ENCODE peak calls at places on chromosome 15, in six cellular contexts. U is uterus; N is aorta; W is mammary epithelial cell; G is CD8-positive, alpha-beta T cell; H is ovary. Y is an unnamed sample.

GRCh38 chr15:59622289-59622688 is 10.7 kb downstream of the GCNT3 start:
- DNase-seq in U (no peak), N (no peak), W (peak; percentile 66), G (peak; percentile 14), H (no peak), Y (peak; percentile 69)

GRCh38 chr15:20340931-20341661 is 200.5 kb downstream of the GOLGA6L6 start:
- DNase-seq in U (peak; percentile 60), N (peak; percentile 95), W (peak; percentile 57), G (peak; percentile 35), H (peak; percentile 54), Y (peak; percentile 36)

GRCh38 chr15:31387483-31388118 is 61.0 kb downstream of the KLF13 start:
- DNase-seq in U (no peak), N (no peak), W (peak; percentile 37), G (peak; percentile 56), H (no peak), Y (no peak)

GRCh38 chr15:72472907-72473669 is 1.0 kb upstream of the ARIH1 start:
- DNase-seq in U (no peak), N (no peak), W (peak; percentile 8), G (no peak), H (no peak), Y (no peak)

GRCh38 chr15:101684877-101685276 is 32.7 kb upstream of the TM2D3 start:
- DNase-seq in U (no peak), N (no peak), W (no peak), G (no peak), H (no peak), Y (no peak)

GRCh38 chr15:97502038-97502437 is 458.5 kb upstream of the ARRDC4 start:
- DNase-seq in U (no peak), N (no peak), W (peak; percentile 40), G (no peak), H (no peak), Y (peak; percentile 70)

GRCh38 chr15:51189579-51190397 is 95.1 kb upstream of the TNFAIP8L3 start:
- DNase-seq in U (no peak), N (no peak), W (no peak), G (no peak), H (no peak), Y (no peak)

GRCh38 chr15:58518626-58519025 is 86.8 kb downstream of the LIPC start:
- DNase-seq in U (no peak), N (no peak), W (no peak), G (no peak), H (no peak), Y (no peak)

GRCh38 chr15:55279746-55280351 is 9.8 kb downstream of the RAB27A start:
- DNase-seq in U (peak; percentile 34), N (no peak), W (peak; percentile 84), G (peak; percentile 63), H (no peak), Y (peak; percentile 92)

GRCh38 chr15:65033659-65034269 is 4.3 kb upstream of the MTFMT start:
- DNase-seq in U (no peak), N (no peak), W (peak; percentile 27), G (peak; percentile 15), H (no peak), Y (peak; percentile 36)

GRCh38 chr15:62647195-62647865 is 395.2 kb upstream of the TPM1 start:
- DNase-seq in U (no peak), N (no peak), W (peak; percentile 85), G (no peak), H (no peak), Y (peak; percentile 74)

GRCh38 chr15:52780172-52780980 is 9.8 kb downstream of the ONECUT1 start:
- DNase-seq in U (no peak), N (no peak), W (peak; percentile 41), G (peak; percentile 62), H (no peak), Y (peak; percentile 52)

GRCh38 chr15:40098489-40099261 is 10.0 kb downstream of the BMF start:
- DNase-seq in U (peak; percentile 88), N (peak; percentile 84), W (peak; percentile 61), G (peak; percentile 56), H (peak; percentile 83), Y (peak; percentile 96)

GRCh38 chr15:56869573-56869972 is 48.9 kb upstream of the TCF12 start:
- DNase-seq in U (peak; percentile 50), N (no peak), W (no peak), G (peak; percentile 10), H (no peak), Y (peak; percentile 27)

GRCh38 chr15:47576921-47577474 is 140.3 kb upstream of the SEMA6D start:
- DNase-seq in U (no peak), N (no peak), W (no peak), G (no peak), H (no peak), Y (no peak)

GRCh38 chr15:81095690-81096365 is 38.2 kb upstream of the CFAP161 start:
- DNase-seq in U (no peak), N (no peak), W (no peak), G (no peak), H (no peak), Y (no peak)

GRCh38 chr15:100712226-100712625 is 109.8 kb downstream of the ASB7 start:
- DNase-seq in U (peak; percentile 62), N (peak; percentile 80), W (peak; percentile 55), G (no peak), H (peak; percentile 40), Y (no peak)

GRCh38 chr15:22925875-22926274 is 54.3 kb downstream of the CYFIP1 start:
- DNase-seq in U (no peak), N (no peak), W (no peak), G (no peak), H (no peak), Y (no peak)

GRCh38 chr15:41557673-41558399 is 1.2 kb upstream of the TYRO3 start:
- DNase-seq in U (peak; percentile 60), N (peak; percentile 81), W (peak; percentile 49), G (peak; percentile 69), H (peak; percentile 81), Y (peak; percentile 47)

GRCh38 chr15:78162038-78162437 is 12.9 kb downstream of the IDH3A start:
- DNase-seq in U (no peak), N (no peak), W (no peak), G (peak; percentile 59), H (no peak), Y (no peak)

GRCh38 chr15:77160562-77161481 is 89.9 kb upstream of the TSPAN3 start:
- DNase-seq in U (no peak), N (no peak), W (peak; percentile 43), G (peak; percentile 9), H (no peak), Y (no peak)

GRCh38 chr15:73109751-73110150 is 57.5 kb downstream of the NEO1 start:
- DNase-seq in U (no peak), N (no peak), W (no peak), G (no peak), H (no peak), Y (no peak)

GRCh38 chr15:81308260-81308659 is 15.7 kb downstream of the STARD5 start:
- DNase-seq in U (no peak), N (no peak), W (no peak), G (no peak), H (no peak), Y (no peak)

GRCh38 chr15:35880896-35881295 is 334.9 kb upstream of the DPH6 start:
- DNase-seq in U (no peak), N (no peak), W (peak; percentile 66), G (no peak), H (no peak), Y (no peak)

DNA sequence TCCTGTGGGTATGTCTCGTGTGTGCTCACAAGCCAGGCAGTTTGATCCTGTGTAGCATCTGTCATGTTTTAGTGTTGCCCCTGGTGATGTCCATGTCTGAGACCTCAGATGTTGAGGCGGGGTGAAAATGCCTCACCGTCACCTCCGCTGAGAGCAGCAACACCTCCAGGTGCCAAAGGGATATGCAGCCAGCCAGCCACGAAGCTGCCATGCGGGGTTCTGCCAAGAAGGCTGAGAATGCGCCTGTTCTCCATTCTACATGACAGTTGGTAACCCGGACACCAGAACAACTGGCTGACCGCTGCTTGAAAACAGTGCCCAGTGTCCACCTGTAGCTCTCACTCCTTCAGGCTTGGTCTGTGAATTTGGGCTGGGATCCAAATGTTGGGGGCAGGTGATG is 253.8 kb downstream of the TLE3 start:
- DNase-seq in U (no peak), N (no peak), W (no peak), G (no peak), H (no peak), Y (no peak)
- H3K27me3 ChIP-seq in U (no peaks in the 10 kb centered on the region), N (no peaks in the 10 kb centered on the region), W (peaks cover 4% of the 10 kb centered on the region), G (no peaks in the 10 kb centered on the region), H (no peaks in the 10 kb centered on the region), Y (no peaks in the 10 kb centered on the region)

GRCh38 chr15:69592954-69593353 is 140.3 kb downstream of the RPLP1 start:
- DNase-seq in U (no peak), N (no peak), W (no peak), G (no peak), H (no peak), Y (no peak)

GRCh38 chr15:69595009-69595825 is 142.6 kb downstream of the RPLP1 start:
- DNase-seq in U (no peak), N (peak; percentile 92), W (no peak), G (no peak), H (no peak), Y (no peak)

GRCh38 chr15:69593488-69593887 is 140.9 kb downstream of the RPLP1 start:
- DNase-seq in U (no peak), N (no peak), W (no peak), G (no peak), H (no peak), Y (no peak)

GRCh38 chr15:69591905-69592508 is 139.4 kb downstream of the RPLP1 start:
- DNase-seq in U (no peak), N (no peak), W (peak; percentile 19), G (no peak), H (no peak), Y (no peak)

DNA sequence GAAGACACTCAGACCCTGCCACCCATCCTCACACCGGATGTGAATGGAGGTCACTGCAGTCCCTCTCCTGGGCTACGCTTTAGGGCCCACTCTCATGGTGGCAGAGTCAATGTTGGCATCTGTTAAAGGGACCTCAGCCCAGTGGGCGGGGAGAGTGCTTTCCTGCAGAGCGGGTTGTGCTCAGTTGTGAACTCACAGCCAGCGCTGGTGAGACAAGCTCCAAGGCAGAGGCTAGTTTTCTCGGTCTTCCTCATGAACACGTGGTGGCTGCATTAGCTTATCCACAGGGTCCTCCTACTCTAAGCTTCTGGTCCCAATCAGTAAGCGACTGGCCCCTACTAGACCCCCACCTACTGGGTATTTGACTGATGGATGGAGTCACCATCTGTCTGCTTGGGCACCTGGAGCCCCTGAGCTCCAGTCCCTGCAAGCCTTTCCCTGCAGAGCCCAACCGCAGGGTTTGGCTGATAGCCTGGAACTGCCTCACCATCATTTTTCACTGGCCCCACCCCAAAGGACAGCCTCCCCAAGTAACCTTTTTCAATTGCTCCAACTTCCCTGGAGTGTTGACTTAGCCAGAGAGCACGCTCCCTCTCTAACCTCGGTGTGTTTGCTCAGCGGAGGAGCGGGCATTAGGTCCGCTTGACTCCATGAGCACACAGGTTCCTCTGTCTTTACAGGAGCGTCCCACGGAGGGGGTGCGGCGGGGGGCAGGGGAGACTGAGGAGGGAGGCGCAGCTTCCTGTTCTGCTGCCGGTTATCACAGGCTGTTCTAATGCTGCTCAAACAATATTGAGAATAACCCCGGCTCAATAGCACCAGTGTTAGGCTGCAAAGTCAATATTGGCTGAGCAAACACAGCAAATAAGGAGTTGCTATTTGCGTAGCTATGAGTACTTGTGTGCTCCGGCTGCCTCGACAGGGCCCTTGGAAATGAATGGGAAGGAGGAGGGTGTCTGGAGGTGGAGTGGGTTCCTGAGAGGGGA is 141.7 kb downstream of the RPLP1 start:
- DNase-seq in U (no peak), N (peak; percentile 88), W (peak; percentile 50), G (no peak), H (peak; percentile 26), Y (peak; percentile 18)
- H3K27me3 ChIP-seq in U (no peaks in the 10 kb centered on the region), N (no peaks in the 10 kb centered on the region), W (peaks cover 2% of the 10 kb centered on the region), G (no peaks in the 10 kb centered on the region), H (no peaks in the 10 kb centered on the region), Y (peaks cover 27% of the 10 kb centered on the region)

GRCh38 chr15:79192462-79193036 is 90.0 kb upstream of the ANKRD34C start:
- DNase-seq in U (no peak), N (no peak), W (no peak), G (no peak), H (no peak), Y (no peak)
- H3K27me3 ChIP-seq in U (no peaks in the 10 kb centered on the region), N (no peaks in the 10 kb centered on the region), W (peaks cover 2% of the 10 kb centered on the region), G (peaks cover 3% of the 10 kb centered on the region), H (no peaks in the 10 kb centered on the region), Y (no peaks in the 10 kb centered on the region)

GRCh38 chr15:96332854-96333193 is 2.3 kb downstream of the NR2F2 start:
- DNase-seq in U (no peak), N (no peak), W (no peak), G (no peak), H (no peak), Y (peak; percentile 0)
- H3K27me3 ChIP-seq in U (no peaks in the 10 kb centered on the region), N (no peaks in the 10 kb centered on the region), W (no peaks in the 10 kb centered on the region), G (peaks cover 45% of the 10 kb centered on the region), H (no peaks in the 10 kb centered on the region), Y (no peaks in the 10 kb centered on the region)

Y was measured in brain microvascular endothelial cell.